ENCODE peak calls at places on chromosomes 12 and 14, in nine cellular contexts. J, X, E, Z, C, H, Q, M and L are unnamed samples.
A peak's percentile ranks its signal among the peaks of the same experiment; 100 is the strongest.

GRCh38 chr14:92471919-92472318 is 41.7 kb upstream of the RIN3 start:
- DNase-seq in J (no peak), X (no peak), E (no peak), Z (no peak), C (peak; percentile 95), H (no peak), Q (no peak), M (peak; percentile 55), L (no peak)

GRCh38 chr12:52319097-52319496 is 2.1 kb downstream of the KRT83 start:
- DNase-seq in J (no peak), X (no peak), E (no peak), Z (no peak), C (peak; percentile 39), H (no peak), Q (no peak), M (no peak), L (no peak)

GRCh38 chr12:62259311-62259992 is 752 bp upstream of the USP15 start:
- DNase-seq in J (no peak), X (peak; percentile 24), E (no peak), Z (no peak), C (peak; percentile 70), H (no peak), Q (no peak), M (no peak), L (no peak)

GRCh38 chr14:92964124-92965109 is 41.5 kb downstream of the CHGA start:
- DNase-seq in J (no peak), X (no peak), E (no peak), Z (no peak), C (no peak), H (no peak), Q (no peak), M (no peak), L (no peak)

GRCh38 chr12:110785240-110785639 is 42.5 kb upstream of the PPP1CC start:
- DNase-seq in J (no peak), X (no peak), E (no peak), Z (no peak), C (no peak), H (no peak), Q (no peak), M (no peak), L (no peak)

GRCh38 chr12:9805883-9806282 is 21.4 kb upstream of the KLRF1 start:
- DNase-seq in J (no peak), X (no peak), E (no peak), Z (no peak), C (no peak), H (no peak), Q (no peak), M (no peak), L (no peak)

GRCh38 chr12:46217686-46218508 is 50.9 kb downstream of the SLC38A1 start:
- DNase-seq in J (no peak), X (peak; percentile 93), E (no peak), Z (peak; percentile 75), C (no peak), H (peak; percentile 82), Q (no peak), M (no peak), L (peak; percentile 71)

GRCh38 chr12:122368361-122369073 is 54.0 kb downstream of the CLIP1 start:
- DNase-seq in J (no peak), X (no peak), E (no peak), Z (no peak), C (peak; percentile 5), H (no peak), Q (no peak), M (no peak), L (no peak)

GRCh38 chr12:117421068-117421771 is 59.8 kb upstream of the NOS1 start:
- DNase-seq in J (no peak), X (no peak), E (no peak), Z (no peak), C (no peak), H (no peak), Q (no peak), M (no peak), L (no peak)

GRCh38 chr12:39875721-39876120 is 230.2 kb downstream of the SLC2A13 start:
- DNase-seq in J (no peak), X (no peak), E (no peak), Z (no peak), C (no peak), H (no peak), Q (no peak), M (no peak), L (no peak)

GRCh38 chr12:49518914-49519573 is 19.8 kb upstream of the KCNH3 start:
- DNase-seq in J (no peak), X (no peak), E (no peak), Z (no peak), C (no peak), H (no peak), Q (no peak), M (no peak), L (no peak)

GRCh38 chr14:52025952-52026510 is 36.7 kb downstream of the RTRAF start:
- DNase-seq in J (no peak), X (no peak), E (no peak), Z (no peak), C (no peak), H (no peak), Q (no peak), M (no peak), L (no peak)

GRCh38 chr14:24881496-24881895 is 168.5 kb downstream of the STXBP6 start:
- DNase-seq in J (no peak), X (no peak), E (no peak), Z (no peak), C (no peak), H (no peak), Q (no peak), M (no peak), L (no peak)

GRCh38 chr12:110249105-110249504 is 31.9 kb upstream of the ATP2A2 start:
- DNase-seq in J (no peak), X (no peak), E (no peak), Z (no peak), C (no peak), H (no peak), Q (no peak), M (no peak), L (no peak)

GRCh38 chr12:5083955-5084849 is 40.5 kb downstream of the KCNA5 start:
- DNase-seq in J (no peak), X (peak; percentile 7), E (no peak), Z (no peak), C (peak; percentile 61), H (no peak), Q (no peak), M (peak; percentile 35), L (peak; percentile 39)

GRCh38 chr14:60349663-60350365 is 100.8 kb downstream of the PPM1A start:
- DNase-seq in J (no peak), X (peak; percentile 29), E (no peak), Z (no peak), C (peak; percentile 27), H (no peak), Q (no peak), M (no peak), L (no peak)

GRCh38 chr12:116508145-116509121 is 50.7 kb upstream of the MAP1LC3B2 start:
- DNase-seq in J (no peak), X (no peak), E (peak; percentile 24), Z (no peak), C (no peak), H (no peak), Q (peak; percentile 45), M (no peak), L (peak; percentile 13)

GRCh38 chr12:19802915-19803314 is 363.6 kb downstream of the AEBP2 start:
- DNase-seq in J (no peak), X (no peak), E (no peak), Z (no peak), C (no peak), H (no peak), Q (no peak), M (no peak), L (no peak)

GRCh38 chr12:112180422-112180821 is 55.1 kb downstream of the TRAFD1 start:
- DNase-seq in J (no peak), X (no peak), E (no peak), Z (no peak), C (no peak), H (no peak), Q (no peak), M (no peak), L (no peak)

GRCh38 chr12:110403146-110403974 is at the start of gene ANAPC7:
- DNase-seq in J (peak; percentile 63), X (peak; percentile 92), E (peak; percentile 78), Z (peak; percentile 94), C (peak; percentile 88), H (peak; percentile 89), Q (peak; percentile 85), M (peak; percentile 72), L (peak; percentile 81)

GRCh38 chr12:52004042-52004648 is 2.6 kb upstream of the TAMALIN start:
- DNase-seq in J (no peak), X (peak; percentile 11), E (no peak), Z (no peak), C (peak; percentile 27), H (no peak), Q (no peak), M (peak; percentile 35), L (no peak)

GRCh38 chr12:25590021-25590721 is 37.1 kb upstream of the LMNTD1 start:
- DNase-seq in J (no peak), X (no peak), E (peak; percentile 14), Z (no peak), C (no peak), H (no peak), Q (peak; percentile 35), M (no peak), L (no peak)

GRCh38 chr14:103529383-103530365 is 678 bp downstream of the TRMT61A start:
- DNase-seq in J (no peak), X (no peak), E (no peak), Z (no peak), C (no peak), H (no peak), Q (no peak), M (no peak), L (no peak)

GRCh38 chr12:59808317-59808910 is 212.6 kb downstream of the SLC16A7 start:
- DNase-seq in J (no peak), X (peak; percentile 13), E (no peak), Z (no peak), C (peak; percentile 36), H (peak; percentile 27), Q (no peak), M (peak; percentile 12), L (no peak)

GRCh38 chr12:12214635-12215131 is 52.2 kb downstream of the LRP6 start:
- DNase-seq in J (no peak), X (no peak), E (no peak), Z (no peak), C (no peak), H (no peak), Q (no peak), M (peak; percentile 38), L (no peak)

GRCh38 chr12:124861898-124862676 is 1.6 kb downstream of the SCARB1 start:
- DNase-seq in J (no peak), X (no peak), E (no peak), Z (peak; percentile 55), C (no peak), H (no peak), Q (no peak), M (no peak), L (peak; percentile 17)

GRCh38 chr12:111904438-111904837 is 62.4 kb downstream of the MAPKAPK5 start:
- DNase-seq in J (no peak), X (no peak), E (no peak), Z (no peak), C (no peak), H (no peak), Q (no peak), M (no peak), L (no peak)

GRCh38 chr12:54561164-54561563 is 11.8 kb downstream of the PDE1B start:
- DNase-seq in J (no peak), X (peak; percentile 46), E (peak; percentile 9), Z (no peak), C (no peak), H (no peak), Q (no peak), M (no peak), L (no peak)

GRCh38 chr12:3076730-3077571 is at the start of gene TSPAN9:
- DNase-seq in J (no peak), X (no peak), E (peak; percentile 40), Z (peak; percentile 71), C (peak; percentile 79), H (peak; percentile 51), Q (peak; percentile 73), M (no peak), L (peak; percentile 11)

GRCh38 chr12:21780786-21781185 is 6.3 kb upstream of the KCNJ8 start:
- DNase-seq in J (no peak), X (no peak), E (no peak), Z (no peak), C (no peak), H (no peak), Q (no peak), M (no peak), L (no peak)

GRCh38 chr12:92827836-92828431 is 101.2 kb downstream of the EEA1 start:
- DNase-seq in J (no peak), X (peak; percentile 28), E (peak; percentile 3), Z (no peak), C (peak; percentile 56), H (peak; percentile 1), Q (peak; percentile 30), M (peak; percentile 46), L (no peak)